ENCODE peak calls at places on chromosomes 2 and 18, in nine cellular contexts. W is heart left ventricle, B is body of pancreas, K is adrenal gland, U is cardiac muscle cell, Z is neural progenitor cell, M is Peyer's patch, V is osteoblast, D is tibial nerve. H is an unnamed sample. For H3K27me3, the result is how much of the 10 kb centered on the place peaks cover.

GRCh38 chr18:36633961-36634412 is 194.8 kb downstream of the TPGS2 start:
- DNase-seq in K (no peak), M (no peak), U (no peak), D (no peak), V (no peak), B (no peak), Z (no peak), W (no peak), H (no peak)

GRCh38 chr18:58541789-58542425 is 87.0 kb downstream of the ALPK2 start:
- DNase-seq in M (no peak), U (peak), V (peak), D (no peak), B (no peak), K (no peak), W (no peak), Z (no peak), H (no peak)

GRCh38 chr18:12258719-12259705 is 4.9 kb downstream of the CIDEA start:
- DNase-seq in K (no peak), V (no peak), D (no peak), M (no peak), Z (no peak), U (no peak), B (no peak), W (no peak), H (no peak)

GRCh38 chr2:200810252-200810650 is 1.5 kb upstream of the BZW1 start:
- DNase-seq in K (peak), B (peak), Z (no peak), W (peak), V (peak), U (peak), D (peak), M (no peak), H (no peak)

GRCh38 chr2:117523267-117523666 is 291.2 kb upstream of the DDX18 start:
- DNase-seq in K (peak), D (peak), Z (no peak), V (no peak), U (peak), B (peak), W (peak), M (no peak), H (no peak)

GRCh38 chr18:45248240-45248903 is 366.9 kb upstream of the SLC14A2 start:
- DNase-seq in Z (no peak), M (no peak), B (no peak), K (peak), D (peak), W (peak), U (peak), V (no peak), H (no peak)

GRCh38 chr2:102166189-102166845 is 20.5 kb upstream of the IL1RL2 start:
- DNase-seq in W (no peak), B (peak), K (peak), Z (peak), U (no peak), V (no peak), M (no peak), D (peak), H (no peak)

GRCh38 chr18:28152354-28152753 is 24.6 kb downstream of the CDH2 start:
- DNase-seq in M (no peak), Z (no peak), K (no peak), V (no peak), U (no peak), D (no peak), B (no peak), W (no peak), H (no peak)

GRCh38 chr2:68091439-68092034 is 28.7 kb upstream of the C1D start:
- DNase-seq in M (no peak), Z (no peak), V (no peak), B (no peak), K (no peak), D (no peak), U (no peak), W (no peak), H (no peak)

GRCh38 chr2:130727286-130727924 is 1.5 kb upstream of the GPR148 start:
- DNase-seq in M (peak), V (peak), K (peak), B (peak), U (peak), D (peak), Z (peak), W (peak), H (peak)

GRCh38 chr18:8806798-8807501 is 101.6 kb downstream of the MTCL1 start:
- DNase-seq in K (no peak), V (no peak), D (no peak), B (peak), M (no peak), W (no peak), Z (no peak), U (no peak), H (no peak)

DNA sequence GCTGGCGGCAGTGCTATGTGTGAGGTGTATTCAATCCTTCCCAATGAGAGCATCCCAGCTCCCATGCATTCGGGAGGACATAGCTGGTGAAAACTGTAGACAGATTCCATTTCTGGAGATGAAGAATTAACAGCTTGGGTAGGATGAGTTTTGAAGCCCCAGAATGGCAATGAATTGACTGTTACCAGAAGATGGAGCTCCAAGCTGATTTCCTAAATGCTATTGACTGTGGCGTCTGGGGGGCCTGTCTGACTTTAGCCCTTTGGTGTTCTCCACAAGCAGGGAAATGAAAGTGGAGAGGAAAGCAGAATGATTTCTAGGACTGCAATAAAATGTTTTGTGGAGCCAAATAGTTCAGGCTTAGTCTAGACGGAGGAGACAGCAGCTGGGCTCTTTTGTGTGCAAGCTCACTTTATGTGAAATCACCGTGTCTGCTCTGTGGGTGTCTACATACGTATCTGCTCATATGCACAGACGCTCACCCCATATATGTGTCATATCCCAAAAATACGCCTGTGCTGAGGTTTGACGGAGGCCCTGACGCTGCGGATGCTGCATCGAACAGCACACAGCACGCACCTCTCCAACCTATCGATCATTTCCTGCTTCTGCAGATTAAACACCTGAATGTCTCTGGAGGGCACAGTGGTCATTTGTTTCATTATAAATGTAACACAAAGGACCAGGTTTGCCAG is 166.4 kb upstream of the PXDN start:
- DNase-seq in V (no peak), Z (no peak), K (no peak), U (no peak), M (no peak), W (no peak), B (no peak), D (no peak), H (peak)
- TF ChIP-seq CTCF in V (peak), Z (peak), K (no peak), U (no peak), M (no peak), W (peak), B (peak), D (no peak), H (peak)

DNA sequence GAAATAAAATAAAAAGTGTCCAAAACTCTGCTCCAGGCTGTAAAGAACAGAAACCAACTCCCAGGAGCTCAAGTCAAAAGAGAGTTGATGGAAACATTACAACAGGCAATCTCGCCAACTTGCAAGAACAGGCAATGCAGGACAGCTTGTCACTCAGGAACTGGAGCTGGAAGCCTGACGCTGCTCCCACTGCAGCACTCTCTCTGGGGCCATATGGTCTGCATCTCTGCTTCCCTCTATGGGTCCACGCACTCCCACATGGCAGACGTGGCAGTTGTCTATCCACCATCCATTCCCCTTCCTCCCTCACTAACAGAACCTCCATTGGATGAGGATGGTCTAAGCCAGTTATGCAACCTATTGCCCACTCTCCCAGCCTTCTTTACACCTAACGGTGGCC is 23.3 kb upstream of the ARPC2 start:
- DNase-seq in K (no peak), Z (no peak), U (no peak), M (no peak), B (no peak), D (no peak), V (peak), W (no peak), H (no peak)
- H3K4me3 ChIP-seq in K (no peak), Z (no peak), U (no peak), M (no peak), B (no peak), D (no peak), V (no peak), W (no peak), H (no peak)

GRCh38 chr2:238965371-238966273 is 117.7 kb downstream of the TWIST2 start:
- DNase-seq in M (no peak), D (no peak), Z (no peak), V (peak), W (no peak), U (no peak), B (no peak), K (no peak), H (no peak)

GRCh38 chr2:238964544-238965113 is 116.7 kb downstream of the TWIST2 start:
- DNase-seq in M (no peak), D (no peak), B (no peak), V (no peak), U (no peak), K (no peak), W (no peak), Z (no peak), H (no peak)

GRCh38 chr2:238963970-238964331 is 116.1 kb downstream of the TWIST2 start:
- DNase-seq in D (no peak), U (no peak), Z (no peak), K (no peak), B (no peak), V (no peak), M (no peak), W (no peak), H (no peak)

GRCh38 chr2:238966274-238966937 is 118.5 kb downstream of the TWIST2 start:
- DNase-seq in B (no peak), D (no peak), M (no peak), K (no peak), V (peak), Z (no peak), W (no peak), U (no peak), H (peak)

DNA sequence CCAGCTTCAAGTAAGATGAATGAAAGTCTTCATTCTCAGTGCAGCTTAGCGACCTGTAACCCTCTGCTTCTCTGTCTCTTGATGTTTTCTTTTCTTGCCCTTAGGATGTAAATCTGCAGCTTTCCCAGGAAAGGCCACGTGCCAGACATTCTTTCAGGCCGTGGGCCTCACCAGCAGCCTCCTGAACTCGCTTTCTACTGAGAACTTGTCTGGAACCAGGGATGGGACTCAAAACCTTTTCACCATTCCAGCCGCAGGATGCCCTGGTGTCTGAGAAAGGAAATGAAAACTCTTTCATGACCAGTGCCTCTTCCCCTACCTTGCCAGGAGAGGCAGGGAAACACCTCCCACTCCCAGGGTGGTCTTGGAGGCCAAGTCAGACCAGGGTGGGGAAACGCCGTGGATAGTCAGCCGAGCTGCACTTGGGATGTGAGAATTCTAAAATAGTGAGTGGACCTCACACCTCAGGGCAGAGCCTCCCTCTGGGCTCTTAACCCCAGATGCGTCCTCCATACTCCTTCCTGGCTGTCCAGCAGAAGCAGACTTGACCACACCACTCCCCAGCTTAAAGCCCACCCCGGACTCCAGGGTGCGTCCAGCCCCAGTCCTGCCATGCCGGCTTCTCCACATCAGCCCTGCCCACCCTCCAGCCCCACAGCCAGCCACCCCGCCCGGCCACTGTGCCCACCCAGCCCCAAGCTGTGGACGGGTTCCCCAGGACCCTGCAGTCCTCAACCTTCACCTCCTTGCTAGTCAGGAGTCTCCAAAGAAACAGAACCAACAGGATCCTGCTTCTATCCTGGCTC is 115.5 kb downstream of the TWIST2 start:
- DNase-seq in Z (peak), W (no peak), D (no peak), K (no peak), U (peak), M (no peak), V (no peak), B (no peak), H (no peak)
- H3K27me3 ChIP-seq in Z (under half), W (under half), D (under half), K (under half), U (under half), M (under half), V (under half), B (under half), H (under half)

GRCh38 chr2:73984922-73985317 is 210 bp downstream of the TET3 start:
- DNase-seq in U (no peak), K (peak), W (peak), Z (peak), D (no peak), M (peak), V (peak), B (peak), H (no peak)

GRCh38 chr2:73984203-73984921 is at the start of gene TET3:
- DNase-seq in M (peak), U (no peak), D (no peak), V (peak), K (peak), Z (peak), B (peak), W (peak), H (no peak)

GRCh38 chr2:73982140-73982617 is 2.5 kb upstream of the TET3 start:
- DNase-seq in K (no peak), B (no peak), U (no peak), W (no peak), D (no peak), Z (no peak), V (peak), M (no peak), H (peak)

GRCh38 chr2:73985318-73986084 is 791 bp downstream of the TET3 start:
- DNase-seq in Z (peak), U (peak), M (peak), D (peak), V (peak), K (peak), W (peak), B (no peak), H (no peak)

DNA sequence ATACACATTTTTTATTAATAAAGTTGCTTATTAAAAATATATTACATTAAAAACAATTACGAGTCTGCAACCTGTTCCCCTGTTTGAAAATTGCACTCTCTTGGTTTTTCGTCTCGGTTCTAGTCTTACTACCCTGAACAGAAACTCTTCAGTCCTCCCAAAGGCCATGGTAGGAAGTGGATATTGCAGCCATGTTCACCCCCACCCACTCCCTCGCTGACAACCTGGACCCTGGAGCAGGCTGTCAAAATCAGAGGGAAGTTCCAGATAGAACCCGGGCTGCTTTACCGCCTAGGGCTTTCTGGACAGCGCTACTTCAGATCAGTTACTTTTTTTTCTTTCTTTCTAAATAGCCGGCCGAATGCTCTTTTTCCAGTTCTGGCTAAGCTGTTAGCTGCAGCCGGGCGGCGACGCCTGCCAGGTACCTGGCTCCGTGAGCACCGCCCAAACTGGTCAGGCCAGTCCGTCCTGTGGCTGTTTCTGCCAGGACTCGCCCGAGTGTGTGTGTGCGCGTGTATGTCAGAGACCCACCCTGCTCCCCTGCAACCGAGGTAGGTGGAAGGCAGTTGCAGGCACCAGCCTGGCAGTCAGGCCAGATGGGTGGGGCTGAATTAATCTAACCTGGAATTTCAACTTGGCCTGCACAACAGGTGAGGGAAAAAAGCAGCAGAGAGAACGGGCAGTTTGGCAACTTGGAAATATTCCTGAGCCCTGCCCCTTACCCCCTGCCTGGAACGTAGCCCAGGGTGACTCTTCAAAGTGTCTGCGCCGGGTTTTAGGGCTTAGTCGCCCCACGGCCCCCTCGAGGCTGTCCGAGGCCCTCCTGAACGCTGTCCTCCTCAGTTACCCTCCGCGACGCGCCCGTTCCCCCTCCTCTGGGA is 1.1 kb upstream of the TET3 start:
- DNase-seq in U (no peak), Z (peak), M (peak), W (no peak), V (no peak), D (no peak), B (peak), K (no peak), H (peak)
- TF ChIP-seq CTCF in U (no peak), Z (no peak), M (peak), W (no peak), V (no peak), D (no peak), B (no peak), K (no peak), H (no peak)

GRCh38 chr2:120910069-120910468 is 174.4 kb downstream of the GLI2 start:
- DNase-seq in M (no peak), U (no peak), D (no peak), B (no peak), Z (no peak), V (no peak), K (no peak), W (no peak), H (peak)

GRCh38 chr2:120910956-120911951 is 175.6 kb downstream of the GLI2 start:
- DNase-seq in B (no peak), V (peak), D (no peak), M (no peak), K (no peak), Z (no peak), U (peak), W (no peak), H (no peak)

GRCh38 chr2:120913972-120914838 is 178.5 kb downstream of the GLI2 start:
- DNase-seq in K (no peak), W (no peak), U (no peak), M (no peak), D (no peak), B (no peak), Z (no peak), V (no peak), H (no peak)

GRCh38 chr2:120914839-120915521 is 179.3 kb downstream of the GLI2 start:
- DNase-seq in D (peak), W (peak), Z (no peak), U (peak), B (peak), V (peak), K (peak), M (no peak), H (no peak)

DNA sequence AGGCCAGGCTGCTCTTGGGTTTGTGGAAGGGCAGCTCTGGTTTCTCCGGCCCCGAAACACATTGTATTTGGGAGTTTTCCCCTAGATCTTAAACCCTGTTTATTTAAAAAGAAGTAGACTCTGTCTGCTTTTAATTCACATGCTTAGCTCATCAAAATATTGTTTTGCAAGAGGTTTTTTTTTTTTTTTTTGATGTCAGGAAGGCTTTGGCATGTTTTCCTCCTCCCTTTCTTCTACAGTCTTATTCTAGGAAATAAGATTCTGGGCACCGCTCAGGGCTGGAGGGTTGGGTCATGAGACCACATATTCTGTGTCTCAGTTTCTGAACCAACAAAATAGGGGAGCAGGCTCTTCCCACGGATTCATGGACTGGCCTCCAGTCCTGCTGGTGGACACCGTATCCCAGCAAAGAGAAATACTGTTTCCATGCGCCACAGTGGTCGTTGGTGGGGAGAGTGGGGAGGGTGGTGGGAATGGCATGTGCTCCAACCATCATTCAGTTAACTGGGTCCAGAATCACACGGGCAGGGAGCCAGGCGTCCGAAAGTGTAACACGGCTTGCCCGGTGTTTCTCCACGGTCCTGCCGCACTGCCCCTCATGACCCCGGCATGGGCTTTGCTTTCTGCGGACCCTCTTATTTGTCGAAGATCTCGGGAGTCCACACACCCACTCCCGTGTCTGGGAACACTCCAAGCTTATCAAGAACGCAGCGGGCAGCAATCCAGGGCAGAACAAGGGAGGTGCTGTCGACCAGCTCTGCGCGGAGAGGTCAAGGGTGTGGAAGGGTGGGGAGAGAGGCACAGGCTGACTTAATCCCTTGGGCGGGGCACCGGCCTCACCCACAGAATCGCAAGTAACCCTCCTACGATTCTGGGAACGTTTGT is 176.7 kb downstream of the GLI2 start:
- DNase-seq in D (peak), M (no peak), U (peak), B (no peak), Z (no peak), K (no peak), V (peak), W (peak), H (no peak)
- H3K4me3 ChIP-seq in D (peak), M (no peak), U (no peak), B (no peak), Z (no peak), K (no peak), V (peak), W (no peak), H (no peak)

DNA sequence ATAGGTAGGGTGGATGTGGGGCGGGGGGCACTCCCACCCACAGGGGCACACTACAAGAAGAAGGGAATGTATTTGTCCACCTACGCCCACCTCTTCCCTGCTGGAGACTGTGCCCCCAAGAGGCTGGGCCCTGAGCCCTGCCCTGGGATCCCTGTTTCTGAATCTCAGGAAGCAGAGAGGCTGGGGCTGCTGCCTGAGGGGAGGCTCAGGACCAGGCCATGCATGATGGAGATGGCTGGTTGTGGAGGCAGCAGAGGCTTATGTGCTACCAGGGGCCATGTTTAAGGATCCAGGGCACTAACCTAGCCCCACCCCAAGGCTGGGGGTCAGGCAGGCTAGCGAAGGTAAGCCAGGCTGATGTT is 81.1 kb upstream of the OTOF start:
- DNase-seq in U (no peak), W (no peak), V (peak), M (no peak), B (no peak), D (no peak), Z (no peak), K (no peak), H (no peak)
- H3K27me3 ChIP-seq in U (half or more), W (under half), V (half or more), M (under half), B (under half), D (under half), Z (under half), K (under half), H (under half)